ENCODE peak calls at places on chromosomes 12 and 14, in eight cellular contexts. One of them, this sample, is unnamed.

GRCh38 chr12:7099290-7099996 is 7.2 kb upstream of the C1R start:
- DNase-seq in fibroblast of mammary gland: no peak
- DNase-seq in MV-4-11: peak; percentile 81
- DNase-seq in DMS79 treated with DMSO at 0.1 percent for 48 hours: no peak
- DNase-seq in CD8-positive, alpha-beta memory T cell: no peak
- DNase-seq in activated naive CD4-positive, alpha-beta T cell treated with Interleukin-2 at 50 U/mL for 16 hours: no peak
- DNase-seq in GM12865: no peak
- DNase-seq in PC-9: no peak
- DNase-seq in this sample: no peak

GRCh38 chr14:100031506-100032281 is 33.5 kb upstream of the EVL start:
- DNase-seq in fibroblast of mammary gland: peak; percentile 99
- DNase-seq in MV-4-11: peak; percentile 81
- DNase-seq in DMS79 treated with DMSO at 0.1 percent for 48 hours: peak; percentile 88
- DNase-seq in CD8-positive, alpha-beta memory T cell: no peak
- DNase-seq in activated naive CD4-positive, alpha-beta T cell treated with Interleukin-2 at 50 U/mL for 16 hours: no peak
- DNase-seq in GM12865: no peak
- DNase-seq in PC-9: peak; percentile 94
- DNase-seq in this sample: peak; percentile 99

GRCh38 chr12:13425766-13426165 is 229.2 kb downstream of the EMP1 start:
- DNase-seq in fibroblast of mammary gland: peak; percentile 88
- DNase-seq in MV-4-11: no peak
- DNase-seq in DMS79 treated with DMSO at 0.1 percent for 48 hours: no peak
- DNase-seq in CD8-positive, alpha-beta memory T cell: no peak
- DNase-seq in activated naive CD4-positive, alpha-beta T cell treated with Interleukin-2 at 50 U/mL for 16 hours: no peak
- DNase-seq in GM12865: no peak
- DNase-seq in PC-9: peak; percentile 50
- DNase-seq in this sample: peak; percentile 42

GRCh38 chr12:95462551-95462950 is 11.4 kb upstream of the METAP2 start:
- DNase-seq in fibroblast of mammary gland: no peak
- DNase-seq in MV-4-11: no peak
- DNase-seq in DMS79 treated with DMSO at 0.1 percent for 48 hours: no peak
- DNase-seq in CD8-positive, alpha-beta memory T cell: no peak
- DNase-seq in activated naive CD4-positive, alpha-beta T cell treated with Interleukin-2 at 50 U/mL for 16 hours: no peak
- DNase-seq in GM12865: no peak
- DNase-seq in PC-9: no peak
- DNase-seq in this sample: no peak

GRCh38 chr12:73274972-73275371 is 1002.8 kb downstream of the TRHDE start:
- DNase-seq in fibroblast of mammary gland: no peak
- DNase-seq in MV-4-11: no peak
- DNase-seq in DMS79 treated with DMSO at 0.1 percent for 48 hours: no peak
- DNase-seq in CD8-positive, alpha-beta memory T cell: no peak
- DNase-seq in activated naive CD4-positive, alpha-beta T cell treated with Interleukin-2 at 50 U/mL for 16 hours: no peak
- DNase-seq in GM12865: no peak
- DNase-seq in PC-9: no peak
- DNase-seq in this sample: no peak

GRCh38 chr12:132886529-132887477 is 602 bp downstream of the CHFR start:
- DNase-seq in fibroblast of mammary gland: no peak
- DNase-seq in MV-4-11: peak; percentile 13
- DNase-seq in DMS79 treated with DMSO at 0.1 percent for 48 hours: no peak
- DNase-seq in CD8-positive, alpha-beta memory T cell: no peak
- DNase-seq in activated naive CD4-positive, alpha-beta T cell treated with Interleukin-2 at 50 U/mL for 16 hours: no peak
- DNase-seq in GM12865: no peak
- DNase-seq in PC-9: no peak
- DNase-seq in this sample: no peak

GRCh38 chr12:80702889-80703605 is 4.4 kb upstream of the MYF6 start:
- DNase-seq in fibroblast of mammary gland: peak; percentile 88
- DNase-seq in MV-4-11: no peak
- DNase-seq in DMS79 treated with DMSO at 0.1 percent for 48 hours: no peak
- DNase-seq in CD8-positive, alpha-beta memory T cell: no peak
- DNase-seq in activated naive CD4-positive, alpha-beta T cell treated with Interleukin-2 at 50 U/mL for 16 hours: no peak
- DNase-seq in GM12865: peak; percentile 71
- DNase-seq in PC-9: peak; percentile 75
- DNase-seq in this sample: peak; percentile 85

GRCh38 chr12:110266980-110267620 is 13.9 kb upstream of the ATP2A2 start:
- DNase-seq in fibroblast of mammary gland: peak; percentile 86
- DNase-seq in MV-4-11: peak; percentile 18
- DNase-seq in DMS79 treated with DMSO at 0.1 percent for 48 hours: peak; percentile 74
- DNase-seq in CD8-positive, alpha-beta memory T cell: no peak
- DNase-seq in activated naive CD4-positive, alpha-beta T cell treated with Interleukin-2 at 50 U/mL for 16 hours: no peak
- DNase-seq in GM12865: no peak
- DNase-seq in PC-9: no peak
- DNase-seq in this sample: peak; percentile 71

GRCh38 chr14:35965425-35965824 is 139.3 kb downstream of the BRMS1L start:
- DNase-seq in fibroblast of mammary gland: no peak
- DNase-seq in MV-4-11: no peak
- DNase-seq in DMS79 treated with DMSO at 0.1 percent for 48 hours: peak; percentile 59
- DNase-seq in CD8-positive, alpha-beta memory T cell: no peak
- DNase-seq in activated naive CD4-positive, alpha-beta T cell treated with Interleukin-2 at 50 U/mL for 16 hours: no peak
- DNase-seq in GM12865: no peak
- DNase-seq in PC-9: no peak
- DNase-seq in this sample: no peak

GRCh38 chr12:100868487-100868886 is 73.9 kb downstream of the ANO4 start:
- DNase-seq in fibroblast of mammary gland: peak; percentile 79
- DNase-seq in MV-4-11: no peak
- DNase-seq in DMS79 treated with DMSO at 0.1 percent for 48 hours: no peak
- DNase-seq in CD8-positive, alpha-beta memory T cell: no peak
- DNase-seq in activated naive CD4-positive, alpha-beta T cell treated with Interleukin-2 at 50 U/mL for 16 hours: no peak
- DNase-seq in GM12865: no peak
- DNase-seq in PC-9: no peak
- DNase-seq in this sample: peak; percentile 58

GRCh38 chr14:97178781-97179180 is 381.6 kb downstream of the VRK1 start:
- DNase-seq in fibroblast of mammary gland: peak; percentile 67
- DNase-seq in MV-4-11: peak; percentile 53
- DNase-seq in DMS79 treated with DMSO at 0.1 percent for 48 hours: no peak
- DNase-seq in CD8-positive, alpha-beta memory T cell: no peak
- DNase-seq in activated naive CD4-positive, alpha-beta T cell treated with Interleukin-2 at 50 U/mL for 16 hours: no peak
- DNase-seq in GM12865: peak; percentile 72
- DNase-seq in PC-9: no peak
- DNase-seq in this sample: no peak

GRCh38 chr14:101965145-101965531 is 765 bp downstream of the DYNC1H1 start:
- DNase-seq in fibroblast of mammary gland: peak; percentile 56
- DNase-seq in MV-4-11: peak; percentile 56
- DNase-seq in DMS79 treated with DMSO at 0.1 percent for 48 hours: peak; percentile 63
- DNase-seq in CD8-positive, alpha-beta memory T cell: peak; percentile 76
- DNase-seq in activated naive CD4-positive, alpha-beta T cell treated with Interleukin-2 at 50 U/mL for 16 hours: peak; percentile 64
- DNase-seq in GM12865: peak; percentile 78
- DNase-seq in PC-9: peak; percentile 71
- DNase-seq in this sample: peak; percentile 49

GRCh38 chr14:77980475-77981321 is 180.8 kb downstream of the ADCK1 start:
- DNase-seq in fibroblast of mammary gland: no peak
- DNase-seq in MV-4-11: no peak
- DNase-seq in DMS79 treated with DMSO at 0.1 percent for 48 hours: peak; percentile 92
- DNase-seq in CD8-positive, alpha-beta memory T cell: no peak
- DNase-seq in activated naive CD4-positive, alpha-beta T cell treated with Interleukin-2 at 50 U/mL for 16 hours: no peak
- DNase-seq in GM12865: no peak
- DNase-seq in PC-9: no peak
- DNase-seq in this sample: no peak

GRCh38 chr14:93959239-93960107 is 16.9 kb downstream of the ASB2 start:
- DNase-seq in fibroblast of mammary gland: peak; percentile 83
- DNase-seq in MV-4-11: peak; percentile 76
- DNase-seq in DMS79 treated with DMSO at 0.1 percent for 48 hours: no peak
- DNase-seq in CD8-positive, alpha-beta memory T cell: peak; percentile 97
- DNase-seq in activated naive CD4-positive, alpha-beta T cell treated with Interleukin-2 at 50 U/mL for 16 hours: peak; percentile 96
- DNase-seq in GM12865: peak; percentile 98
- DNase-seq in PC-9: peak; percentile 97
- DNase-seq in this sample: peak; percentile 84

GRCh38 chr14:104792101-104792884 is 3.3 kb downstream of the AKT1 start:
- DNase-seq in fibroblast of mammary gland: no peak
- DNase-seq in MV-4-11: no peak
- DNase-seq in DMS79 treated with DMSO at 0.1 percent for 48 hours: peak; percentile 31
- DNase-seq in CD8-positive, alpha-beta memory T cell: no peak
- DNase-seq in activated naive CD4-positive, alpha-beta T cell treated with Interleukin-2 at 50 U/mL for 16 hours: no peak
- DNase-seq in GM12865: no peak
- DNase-seq in PC-9: no peak
- DNase-seq in this sample: no peak

GRCh38 chr14:67722293-67722692 is 20.6 kb downstream of the RDH12 start:
- DNase-seq in fibroblast of mammary gland: peak; percentile 56
- DNase-seq in MV-4-11: no peak
- DNase-seq in DMS79 treated with DMSO at 0.1 percent for 48 hours: peak; percentile 36
- DNase-seq in CD8-positive, alpha-beta memory T cell: no peak
- DNase-seq in activated naive CD4-positive, alpha-beta T cell treated with Interleukin-2 at 50 U/mL for 16 hours: no peak
- DNase-seq in GM12865: no peak
- DNase-seq in PC-9: no peak
- DNase-seq in this sample: no peak

GRCh38 chr14:35050652-35051051 is 4.6 kb downstream of the FAM177A1 start:
- DNase-seq in fibroblast of mammary gland: peak; percentile 72
- DNase-seq in MV-4-11: no peak
- DNase-seq in DMS79 treated with DMSO at 0.1 percent for 48 hours: no peak
- DNase-seq in CD8-positive, alpha-beta memory T cell: no peak
- DNase-seq in activated naive CD4-positive, alpha-beta T cell treated with Interleukin-2 at 50 U/mL for 16 hours: no peak
- DNase-seq in GM12865: no peak
- DNase-seq in PC-9: no peak
- DNase-seq in this sample: peak; percentile 55

GRCh38 chr14:88245321-88245720 is 77.7 kb downstream of the KCNK10 start:
- DNase-seq in fibroblast of mammary gland: peak; percentile 31
- DNase-seq in MV-4-11: no peak
- DNase-seq in DMS79 treated with DMSO at 0.1 percent for 48 hours: no peak
- DNase-seq in CD8-positive, alpha-beta memory T cell: no peak
- DNase-seq in activated naive CD4-positive, alpha-beta T cell treated with Interleukin-2 at 50 U/mL for 16 hours: no peak
- DNase-seq in GM12865: no peak
- DNase-seq in PC-9: no peak
- DNase-seq in this sample: no peak

GRCh38 chr12:103028881-103029280 is 71.4 kb downstream of the ASCL1 start:
- DNase-seq in fibroblast of mammary gland: no peak
- DNase-seq in MV-4-11: no peak
- DNase-seq in DMS79 treated with DMSO at 0.1 percent for 48 hours: no peak
- DNase-seq in CD8-positive, alpha-beta memory T cell: no peak
- DNase-seq in activated naive CD4-positive, alpha-beta T cell treated with Interleukin-2 at 50 U/mL for 16 hours: no peak
- DNase-seq in GM12865: no peak
- DNase-seq in PC-9: no peak
- DNase-seq in this sample: no peak

GRCh38 chr12:108298761-108299275 is 40.3 kb downstream of the CMKLR1 start:
- DNase-seq in fibroblast of mammary gland: no peak
- DNase-seq in MV-4-11: no peak
- DNase-seq in DMS79 treated with DMSO at 0.1 percent for 48 hours: no peak
- DNase-seq in CD8-positive, alpha-beta memory T cell: peak; percentile 28
- DNase-seq in activated naive CD4-positive, alpha-beta T cell treated with Interleukin-2 at 50 U/mL for 16 hours: no peak
- DNase-seq in GM12865: no peak
- DNase-seq in PC-9: no peak
- DNase-seq in this sample: no peak

GRCh38 chr12:27460471-27460978 is 14.0 kb downstream of the SMCO2 start:
- DNase-seq in fibroblast of mammary gland: peak; percentile 37
- DNase-seq in MV-4-11: peak; percentile 94
- DNase-seq in DMS79 treated with DMSO at 0.1 percent for 48 hours: no peak
- DNase-seq in CD8-positive, alpha-beta memory T cell: no peak
- DNase-seq in activated naive CD4-positive, alpha-beta T cell treated with Interleukin-2 at 50 U/mL for 16 hours: peak; percentile 6
- DNase-seq in GM12865: peak; percentile 50
- DNase-seq in PC-9: peak; percentile 61
- DNase-seq in this sample: peak; percentile 4

GRCh38 chr14:52078093-52078492 is 9.2 kb upstream of the NID2 start:
- DNase-seq in fibroblast of mammary gland: peak; percentile 70
- DNase-seq in MV-4-11: no peak
- DNase-seq in DMS79 treated with DMSO at 0.1 percent for 48 hours: no peak
- DNase-seq in CD8-positive, alpha-beta memory T cell: no peak
- DNase-seq in activated naive CD4-positive, alpha-beta T cell treated with Interleukin-2 at 50 U/mL for 16 hours: no peak
- DNase-seq in GM12865: no peak
- DNase-seq in PC-9: peak; percentile 52
- DNase-seq in this sample: peak; percentile 74